ENCODE peak calls at places on chromosomes 13 and 19, in five cellular contexts. One of them, this sample, is unnamed.

GRCh38 chr13:27139565-27139964 is 32.0 kb downstream of the USP12 start:
- DNase-seq in fibroblast of pulmonary artery: no peak
- DNase-seq in uterus: no peak
- DNase-seq in HFF-Myc: no peak
- DNase-seq in Peyer's patch: no peak
- DNase-seq in this sample: no peak

GRCh38 chr19:35843676-35844481 is 8.4 kb downstream of the NPHS1 start:
- DNase-seq in HFF-Myc: no peak
- DNase-seq in uterus: no peak
- DNase-seq in fibroblast of pulmonary artery: no peak
- DNase-seq in Peyer's patch: no peak
- DNase-seq in this sample: peak; percentile 67

GRCh38 chr19:16385821-16386220 is 61.2 kb downstream of the KLF2 start:
- DNase-seq in fibroblast of pulmonary artery: no peak
- DNase-seq in Peyer's patch: no peak
- DNase-seq in HFF-Myc: no peak
- DNase-seq in uterus: no peak
- DNase-seq in this sample: no peak

GRCh38 chr13:41827507-41828213 is 133.2 kb downstream of the VWA8 start:
- DNase-seq in HFF-Myc: peak; percentile 61
- DNase-seq in uterus: no peak
- DNase-seq in Peyer's patch: no peak
- DNase-seq in fibroblast of pulmonary artery: peak; percentile 93
- DNase-seq in this sample: no peak

GRCh38 chr19:3506384-3507340 is 551 bp downstream of the FZR1 start:
- DNase-seq in uterus: no peak
- DNase-seq in fibroblast of pulmonary artery: no peak
- DNase-seq in HFF-Myc: no peak
- DNase-seq in Peyer's patch: no peak
- DNase-seq in this sample: peak; percentile 57

GRCh38 chr13:19763618-19764017 is 19.1 kb downstream of the PSPC1 start:
- DNase-seq in Peyer's patch: no peak
- DNase-seq in fibroblast of pulmonary artery: no peak
- DNase-seq in uterus: no peak
- DNase-seq in HFF-Myc: no peak
- DNase-seq in this sample: no peak

GRCh38 chr13:68056816-68057710 is 826.9 kb upstream of the PCDH9 start:
- DNase-seq in fibroblast of pulmonary artery: peak; percentile 61
- DNase-seq in uterus: no peak
- DNase-seq in HFF-Myc: no peak
- DNase-seq in Peyer's patch: no peak
- DNase-seq in this sample: no peak

GRCh38 chr13:45847554-45848224 is 3.9 kb downstream of the SIAH3 start:
- DNase-seq in HFF-Myc: no peak
- DNase-seq in fibroblast of pulmonary artery: peak; percentile 17
- DNase-seq in uterus: no peak
- DNase-seq in Peyer's patch: no peak
- DNase-seq in this sample: no peak

GRCh38 chr13:80989770-80990169 is 648.8 kb upstream of the SPRY2 start:
- DNase-seq in Peyer's patch: no peak
- DNase-seq in uterus: no peak
- DNase-seq in HFF-Myc: no peak
- DNase-seq in fibroblast of pulmonary artery: peak; percentile 11
- DNase-seq in this sample: no peak

GRCh38 chr13:35646061-35646774 is 169.7 kb upstream of the MAB21L1 start:
- DNase-seq in HFF-Myc: no peak
- DNase-seq in uterus: no peak
- DNase-seq in Peyer's patch: no peak
- DNase-seq in fibroblast of pulmonary artery: no peak
- DNase-seq in this sample: no peak

GRCh38 chr13:45773236-45773635 is 71.1 kb downstream of the CBY2 start:
- DNase-seq in fibroblast of pulmonary artery: no peak
- DNase-seq in HFF-Myc: no peak
- DNase-seq in Peyer's patch: no peak
- DNase-seq in uterus: no peak
- DNase-seq in this sample: no peak

GRCh38 chr19:48806818-48807589 is 3.8 kb downstream of the BCAT2 start:
- DNase-seq in Peyer's patch: peak; percentile 88
- DNase-seq in uterus: no peak
- DNase-seq in fibroblast of pulmonary artery: peak; percentile 63
- DNase-seq in HFF-Myc: no peak
- DNase-seq in this sample: no peak
- H3K4me3 ChIP-seq in Peyer's patch: no peak overlapping the region
- H3K4me3 ChIP-seq in uterus: no peak overlapping the region
- H3K4me3 ChIP-seq in fibroblast of pulmonary artery: no peak overlapping the region
- H3K4me3 ChIP-seq in HFF-Myc: no peak overlapping the region
- H3K4me3 ChIP-seq in this sample: no peak overlapping the region

GRCh38 chr19:52603558-52604207 is 33.6 kb downstream of the ZNF701 start:
- DNase-seq in fibroblast of pulmonary artery: peak; percentile 59
- DNase-seq in Peyer's patch: no peak
- DNase-seq in HFF-Myc: no peak
- DNase-seq in uterus: no peak
- DNase-seq in this sample: no peak

GRCh38 chr19:52600639-52601024 is 30.5 kb downstream of the ZNF701 start:
- DNase-seq in Peyer's patch: peak; percentile 88
- DNase-seq in HFF-Myc: no peak
- DNase-seq in fibroblast of pulmonary artery: no peak
- DNase-seq in uterus: no peak
- DNase-seq in this sample: no peak

GRCh38 chr19:52599241-52599640 is 29.2 kb downstream of the ZNF701 start:
- DNase-seq in uterus: no peak
- DNase-seq in fibroblast of pulmonary artery: no peak
- DNase-seq in HFF-Myc: no peak
- DNase-seq in Peyer's patch: no peak
- DNase-seq in this sample: no peak

GRCh38 chr19:52602931-52603330 is 32.8 kb downstream of the ZNF701 start:
- DNase-seq in fibroblast of pulmonary artery: no peak
- DNase-seq in HFF-Myc: no peak
- DNase-seq in uterus: no peak
- DNase-seq in Peyer's patch: no peak
- DNase-seq in this sample: no peak

DNA sequence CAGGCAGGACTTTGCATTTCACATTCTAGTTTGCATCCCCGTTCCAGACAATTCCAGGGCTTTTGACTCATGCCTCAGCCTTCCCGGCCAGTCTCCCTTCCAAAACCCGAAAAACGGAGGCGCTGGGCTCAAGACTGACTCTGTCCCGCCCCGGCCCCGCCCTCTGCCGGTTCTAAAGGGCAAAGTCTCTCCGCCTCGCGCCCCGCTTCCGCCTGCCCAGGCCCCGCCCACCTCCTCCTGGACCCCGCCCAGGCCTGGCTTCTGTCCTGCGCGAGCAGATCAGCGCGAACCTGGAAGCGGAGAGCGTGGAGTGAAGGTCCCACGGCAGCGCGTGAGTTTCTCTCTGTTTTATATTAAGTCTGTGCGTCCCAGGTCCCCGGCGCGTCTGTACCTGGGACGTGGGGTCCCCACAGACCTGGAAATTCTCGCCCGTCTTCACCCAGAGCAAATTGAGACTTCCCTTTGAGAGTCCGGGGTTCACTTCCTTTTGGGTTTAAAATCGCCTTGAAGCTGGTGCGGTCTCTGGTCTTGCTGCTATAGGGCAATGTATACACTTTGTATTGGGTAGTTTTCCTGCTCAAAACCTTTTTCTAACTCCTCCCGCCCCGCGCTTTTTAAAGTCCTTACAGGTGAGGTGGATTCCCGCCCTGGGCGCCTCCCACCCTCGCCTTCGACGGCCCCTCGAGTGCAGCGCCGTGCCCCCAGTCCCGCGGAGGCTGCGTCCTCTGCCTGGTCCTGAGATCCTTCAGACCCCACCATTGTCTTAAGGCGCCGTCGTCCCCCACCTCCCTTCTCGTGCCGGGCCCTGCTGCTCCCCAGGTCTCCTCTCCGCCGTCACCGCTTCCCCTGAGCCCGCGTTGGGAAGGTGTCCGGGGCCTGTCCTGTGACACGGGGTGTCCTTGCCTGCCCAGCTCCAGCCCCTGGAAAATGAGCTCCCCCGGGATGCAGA is 31.2 kb downstream of the ZNF701 start:
- DNase-seq in Peyer's patch: peak; percentile 98
- DNase-seq in HFF-Myc: peak; percentile 26
- DNase-seq in uterus: peak; percentile 96
- DNase-seq in fibroblast of pulmonary artery: peak; percentile 88
- DNase-seq in this sample: peak; percentile 94
- TF ChIP-seq CTCF in Peyer's patch: peak; percentile 15
- TF ChIP-seq CTCF in HFF-Myc: peak; percentile 14
- TF ChIP-seq CTCF in uterus: peak; percentile 32
- TF ChIP-seq CTCF in fibroblast of pulmonary artery: peak; percentile 7
- TF ChIP-seq CTCF in this sample: peak; percentile 36

GRCh38 chr13:110419391-110419791 is 112.3 kb downstream of the COL4A2 start:
- DNase-seq in fibroblast of pulmonary artery: peak; percentile 50
- DNase-seq in HFF-Myc: no peak
- DNase-seq in Peyer's patch: no peak
- DNase-seq in uterus: no peak
- DNase-seq in this sample: no peak
- H3K4me3 ChIP-seq in fibroblast of pulmonary artery: no peak overlapping the region
- H3K4me3 ChIP-seq in HFF-Myc: no peak overlapping the region
- H3K4me3 ChIP-seq in Peyer's patch: no peak overlapping the region
- H3K4me3 ChIP-seq in uterus: no peak overlapping the region
- H3K4me3 ChIP-seq in this sample: no peak overlapping the region

GRCh38 chr19:6459356-6460098 is at the start of gene SLC25A23:
- DNase-seq in HFF-Myc: no peak
- DNase-seq in fibroblast of pulmonary artery: peak; percentile 75
- DNase-seq in Peyer's patch: peak; percentile 88
- DNase-seq in uterus: peak; percentile 74
- DNase-seq in this sample: peak; percentile 83

GRCh38 chr19:6455924-6456323 is 3.7 kb downstream of the SLC25A23 start:
- DNase-seq in HFF-Myc: no peak
- DNase-seq in fibroblast of pulmonary artery: no peak
- DNase-seq in Peyer's patch: no peak
- DNase-seq in uterus: no peak
- DNase-seq in this sample: no peak

GRCh38 chr19:6457958-6458694 is 1.5 kb downstream of the SLC25A23 start:
- DNase-seq in Peyer's patch: no peak
- DNase-seq in uterus: no peak
- DNase-seq in HFF-Myc: no peak
- DNase-seq in fibroblast of pulmonary artery: peak; percentile 5
- DNase-seq in this sample: no peak

GRCh38 chr19:6460099-6460884 is 700 bp upstream of the SLC25A23 start:
- DNase-seq in fibroblast of pulmonary artery: peak; percentile 98
- DNase-seq in HFF-Myc: peak; percentile 91
- DNase-seq in Peyer's patch: peak; percentile 98
- DNase-seq in uterus: peak; percentile 97
- DNase-seq in this sample: peak; percentile 97

GRCh38 chr19:6458695-6459355 is 767 bp downstream of the SLC25A23 start:
- DNase-seq in fibroblast of pulmonary artery: no peak
- DNase-seq in HFF-Myc: no peak
- DNase-seq in uterus: no peak
- DNase-seq in Peyer's patch: peak; percentile 64
- DNase-seq in this sample: no peak
- TF ChIP-seq CTCF in fibroblast of pulmonary artery: no peak
- TF ChIP-seq CTCF in HFF-Myc: no peak
- TF ChIP-seq CTCF in uterus: no peak
- TF ChIP-seq CTCF in Peyer's patch: no peak
- TF ChIP-seq CTCF in this sample: no peak

GRCh38 chr19:39264306-39265290 is 3.6 kb upstream of the IFNL2 start:
- DNase-seq in HFF-Myc: no peak
- DNase-seq in fibroblast of pulmonary artery: peak; percentile 9
- DNase-seq in Peyer's patch: no peak
- DNase-seq in uterus: no peak
- DNase-seq in this sample: no peak
- H3K4me3 ChIP-seq in HFF-Myc: no peak overlapping the region
- H3K4me3 ChIP-seq in fibroblast of pulmonary artery: no peak overlapping the region
- H3K4me3 ChIP-seq in Peyer's patch: no peak overlapping the region
- H3K4me3 ChIP-seq in uterus: no peak overlapping the region
- H3K4me3 ChIP-seq in this sample: no peak overlapping the region

This sample was measured in pancreas.